ENCODE peak calls at places on chromosomes 11 and 22, in five cellular contexts. One of them, this sample, is unnamed.
A peak's percentile ranks its signal among the peaks of the same experiment; 100 is the strongest.

GRCh38 chr11:36945384-36945783 is 347.3 kb upstream of the RAG2 start:
- DNase-seq in NB4: peak; percentile 19
- DNase-seq in NCI-H774: no peak
- DNase-seq in cerebellar cortex: no peak
- DNase-seq in brain microvascular endothelial cell: no peak
- DNase-seq in this sample: no peak

GRCh38 chr22:45905924-45906865 is 70.8 kb downstream of the WNT7B start:
- DNase-seq in NB4: peak; percentile 85
- DNase-seq in NCI-H774: no peak
- DNase-seq in cerebellar cortex: no peak
- DNase-seq in brain microvascular endothelial cell: peak; percentile 49
- DNase-seq in this sample: peak; percentile 86

GRCh38 chr11:117960406-117960805 is 25.8 kb upstream of the IL10RA start:
- DNase-seq in NB4: no peak
- DNase-seq in NCI-H774: no peak
- DNase-seq in cerebellar cortex: no peak
- DNase-seq in brain microvascular endothelial cell: no peak
- DNase-seq in this sample: no peak

GRCh38 chr22:32073823-32074380 is 30.8 kb downstream of the SLC5A1 start:
- DNase-seq in NB4: no peak
- DNase-seq in NCI-H774: no peak
- DNase-seq in cerebellar cortex: no peak
- DNase-seq in brain microvascular endothelial cell: no peak
- DNase-seq in this sample: no peak

GRCh38 chr11:119316729-119317591 is at the start of gene MCAM:
- DNase-seq in NB4: peak; percentile 93
- DNase-seq in NCI-H774: no peak
- DNase-seq in cerebellar cortex: no peak
- DNase-seq in brain microvascular endothelial cell: no peak
- DNase-seq in this sample: peak; percentile 27

GRCh38 chr11:18191376-18191775 is 18.7 kb downstream of the MRGPRX4 start:
- DNase-seq in NB4: peak; percentile 9
- DNase-seq in NCI-H774: no peak
- DNase-seq in cerebellar cortex: no peak
- DNase-seq in brain microvascular endothelial cell: peak; percentile 6
- DNase-seq in this sample: no peak

GRCh38 chr22:23565942-23566715 is 14.0 kb downstream of the IGLL1 start:
- DNase-seq in NB4: no peak
- DNase-seq in NCI-H774: no peak
- DNase-seq in cerebellar cortex: no peak
- DNase-seq in brain microvascular endothelial cell: no peak
- DNase-seq in this sample: no peak

GRCh38 chr11:63917685-63918523 is 940 bp upstream of the RCOR2 start:
- DNase-seq in NB4: peak; percentile 83
- DNase-seq in NCI-H774: peak; percentile 33
- DNase-seq in cerebellar cortex: peak; percentile 83
- DNase-seq in brain microvascular endothelial cell: no peak
- DNase-seq in this sample: peak; percentile 76

GRCh38 chr22:19514831-19515565 is 9.2 kb downstream of the CLDN5 start:
- DNase-seq in NB4: no peak
- DNase-seq in NCI-H774: peak; percentile 61
- DNase-seq in cerebellar cortex: no peak
- DNase-seq in brain microvascular endothelial cell: peak; percentile 46
- DNase-seq in this sample: no peak

GRCh38 chr11:110712643-110713468 is 619 bp upstream of the ARHGAP20 start:
- DNase-seq in NB4: no peak
- DNase-seq in NCI-H774: peak; percentile 9
- DNase-seq in cerebellar cortex: peak; percentile 83
- DNase-seq in brain microvascular endothelial cell: peak; percentile 20
- DNase-seq in this sample: no peak

GRCh38 chr22:25766418-25766817 is 24.4 kb downstream of the MYO18B start:
- DNase-seq in NB4: no peak
- DNase-seq in NCI-H774: no peak
- DNase-seq in cerebellar cortex: no peak
- DNase-seq in brain microvascular endothelial cell: no peak
- DNase-seq in this sample: no peak

GRCh38 chr22:39543095-39543494 is 10.5 kb upstream of the RPS19BP1 start:
- DNase-seq in NB4: peak; percentile 58
- DNase-seq in NCI-H774: no peak
- DNase-seq in cerebellar cortex: peak; percentile 55
- DNase-seq in brain microvascular endothelial cell: no peak
- DNase-seq in this sample: peak; percentile 30

GRCh38 chr11:76380161-76380976 is 563 bp downstream of the THAP12 start:
- DNase-seq in NB4: peak; percentile 58
- DNase-seq in NCI-H774: no peak
- DNase-seq in cerebellar cortex: peak; percentile 25
- DNase-seq in brain microvascular endothelial cell: peak; percentile 4
- DNase-seq in this sample: peak; percentile 28

GRCh38 chr11:46202696-46203391 is 74.6 kb upstream of the CREB3L1 start:
- DNase-seq in NB4: no peak
- DNase-seq in NCI-H774: no peak
- DNase-seq in cerebellar cortex: no peak
- DNase-seq in brain microvascular endothelial cell: no peak
- DNase-seq in this sample: no peak

GRCh38 chr11:70545626-70545945 is 147.3 kb downstream of the CTTN start:
- DNase-seq in NB4: no peak
- DNase-seq in NCI-H774: no peak
- DNase-seq in cerebellar cortex: no peak
- DNase-seq in brain microvascular endothelial cell: no peak
- DNase-seq in this sample: no peak

GRCh38 chr22:39877079-39877682 is 16.4 kb downstream of the ENTHD1 start:
- DNase-seq in NB4: no peak
- DNase-seq in NCI-H774: no peak
- DNase-seq in cerebellar cortex: no peak
- DNase-seq in brain microvascular endothelial cell: no peak
- DNase-seq in this sample: no peak

GRCh38 chr11:72778535-72779494 is 15.0 kb downstream of the STARD10 start:
- DNase-seq in NB4: no peak
- DNase-seq in NCI-H774: no peak
- DNase-seq in cerebellar cortex: no peak
- DNase-seq in brain microvascular endothelial cell: no peak
- DNase-seq in this sample: no peak